ENCODE peak calls at places on chromosome 17, in ten cellular contexts. A is lower leg skin; K is A549; O is AG04450; H is CD4-positive, alpha-beta T cell; U is fibroblast of the aortic adventitia; R is omental fat pad; M is GM13977; F is HCT116; I is neural crest cell. Z is an unnamed sample.

GRCh38 chr17:55430531-55431228 is 9.0 kb upstream of the MMD start:
- DNase-seq in H (no peak), U (no peak), M (no peak), K (peak; percentile 50), F (no peak), A (no peak), I (no peak), R (no peak), O (no peak), Z (no peak)

GRCh38 chr17:17874478-17874877 is 37.7 kb upstream of the SREBF1 start:
- DNase-seq in M (no peak), O (peak; percentile 44), F (no peak), H (no peak), R (no peak), A (no peak), K (peak; percentile 22), I (no peak), U (peak; percentile 51), Z (no peak)

GRCh38 chr17:31585280-31585630 is 193.8 kb downstream of the RAB11FIP4 start:
- DNase-seq in U (no peak), F (no peak), H (no peak), M (no peak), O (no peak), K (no peak), I (no peak), A (no peak), R (no peak), Z (no peak)

GRCh38 chr17:77070888-77071279 is 69.9 kb upstream of the SEC14L1 start:
- DNase-seq in H (no peak), K (no peak), F (no peak), R (no peak), I (no peak), O (no peak), A (no peak), M (no peak), U (no peak), Z (no peak)

GRCh38 chr17:9271989-9272388 is 250.7 kb downstream of the NTN1 start:
- DNase-seq in M (no peak), A (no peak), U (no peak), H (no peak), R (no peak), I (peak; percentile 24), K (no peak), O (no peak), F (no peak), Z (no peak)

GRCh38 chr17:66776999-66777688 is 57.8 kb upstream of the CACNG5 start:
- DNase-seq in M (no peak), I (no peak), O (no peak), R (no peak), U (no peak), H (no peak), A (no peak), K (no peak), F (no peak), Z (no peak)

GRCh38 chr17:17499402-17500145 is 3.4 kb upstream of the RASD1 start:
- DNase-seq in F (no peak), H (no peak), R (no peak), U (no peak), K (no peak), I (no peak), A (no peak), O (no peak), M (no peak), Z (no peak)

GRCh38 chr17:1491406-1492248 is 859 bp downstream of the MYO1C start:
- DNase-seq in H (no peak), O (no peak), R (no peak), A (no peak), U (peak; percentile 32), I (peak; percentile 26), F (no peak), K (no peak), M (peak; percentile 96), Z (peak; percentile 93)

GRCh38 chr17:38798614-38799500 is 499 bp downstream of the PIP4K2B start:
- DNase-seq in K (peak; percentile 40), U (peak; percentile 42), M (no peak), O (no peak), F (no peak), H (peak; percentile 58), I (peak; percentile 21), R (no peak), A (peak; percentile 31), Z (peak; percentile 72)

GRCh38 chr17:49110504-49110903 is 22.1 kb upstream of the B4GALNT2 start:
- DNase-seq in R (no peak), F (no peak), A (no peak), U (no peak), K (peak; percentile 31), M (no peak), H (no peak), I (no peak), O (no peak), Z (no peak)

GRCh38 chr17:48526986-48527741 is 3.6 kb downstream of the HOXB1 start:
- DNase-seq in O (no peak), I (no peak), H (no peak), M (peak; percentile 19), R (no peak), K (no peak), F (no peak), A (no peak), U (no peak), Z (no peak)

GRCh38 chr17:68711858-68712257 is 110.7 kb upstream of the FAM20A start:
- DNase-seq in I (no peak), R (no peak), K (no peak), U (peak; percentile 90), M (no peak), A (no peak), H (no peak), F (no peak), O (no peak), Z (no peak)

DNA sequence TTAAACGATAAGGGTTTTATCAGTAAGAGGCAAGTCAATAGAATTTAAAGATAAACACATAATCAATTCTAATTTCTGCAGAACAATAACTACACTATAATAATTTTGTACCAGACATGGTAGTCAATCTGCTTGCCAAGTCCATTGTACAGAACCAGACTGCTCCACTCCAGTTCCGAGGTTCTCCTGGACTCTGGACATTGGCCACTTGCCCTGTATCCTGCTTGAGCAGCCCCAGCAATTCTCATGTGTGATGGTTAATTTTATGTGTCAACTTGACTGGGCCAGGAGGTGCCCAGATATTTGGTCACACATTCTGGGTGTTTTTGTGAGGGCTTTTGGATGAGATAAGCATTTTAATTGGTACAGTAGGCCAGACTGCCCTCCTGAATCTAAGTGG is 384.6 kb downstream of the SLC39A11 start:
- DNase-seq in K (no peak), F (no peak), H (no peak), M (no peak), A (no peak), U (no peak), R (no peak), I (no peak), O (no peak), Z (no peak)
- TF ChIP-seq CTCF in K (no peak), F (no peak), H (no peak), M (no peak), A (no peak), U (no peak), R (no peak), I (no peak), O (no peak), Z (no peak)

GRCh38 chr17:37299257-37299985 is 76.4 kb upstream of the C17orf78 start:
- DNase-seq in K (no peak), M (no peak), O (no peak), A (no peak), U (peak; percentile 35), F (no peak), H (no peak), R (no peak), I (no peak), Z (no peak)
- TF ChIP-seq CTCF in K (no peak), M (no peak), O (no peak), A (no peak), U (no peak), F (no peak), H (no peak), R (no peak), I (no peak), Z (no peak)

GRCh38 chr17:63430223-63430622 is 15.9 kb downstream of the CYB561 start:
- DNase-seq in O (no peak), A (no peak), U (no peak), H (no peak), I (no peak), R (no peak), F (no peak), M (no peak), K (no peak), Z (peak; percentile 9)

GRCh38 chr17:63426917-63427308 is 19.2 kb downstream of the CYB561 start:
- DNase-seq in A (no peak), K (no peak), M (no peak), H (no peak), R (no peak), I (no peak), F (no peak), U (no peak), O (no peak), Z (peak; percentile 7)

GRCh38 chr17:63431939-63432804 is 13.9 kb downstream of the CYB561 start:
- DNase-seq in U (peak; percentile 86), M (no peak), K (peak; percentile 67), R (no peak), H (no peak), A (no peak), O (no peak), I (no peak), F (no peak), Z (no peak)

GRCh38 chr17:63431618-63431938 is 14.5 kb downstream of the CYB561 start:
- DNase-seq in A (no peak), R (no peak), M (no peak), O (no peak), U (no peak), H (no peak), F (no peak), I (no peak), K (no peak), Z (no peak)

GRCh38 chr17:63429766-63430165 is 16.3 kb downstream of the CYB561 start:
- DNase-seq in I (no peak), R (no peak), O (no peak), H (no peak), K (no peak), A (no peak), M (no peak), U (no peak), F (no peak), Z (no peak)
- TF ChIP-seq CTCF in I (no peak), R (no peak), O (no peak), H (no peak), K (no peak), A (no peak), M (no peak), U (no peak), F (no peak), Z (no peak)

DNA sequence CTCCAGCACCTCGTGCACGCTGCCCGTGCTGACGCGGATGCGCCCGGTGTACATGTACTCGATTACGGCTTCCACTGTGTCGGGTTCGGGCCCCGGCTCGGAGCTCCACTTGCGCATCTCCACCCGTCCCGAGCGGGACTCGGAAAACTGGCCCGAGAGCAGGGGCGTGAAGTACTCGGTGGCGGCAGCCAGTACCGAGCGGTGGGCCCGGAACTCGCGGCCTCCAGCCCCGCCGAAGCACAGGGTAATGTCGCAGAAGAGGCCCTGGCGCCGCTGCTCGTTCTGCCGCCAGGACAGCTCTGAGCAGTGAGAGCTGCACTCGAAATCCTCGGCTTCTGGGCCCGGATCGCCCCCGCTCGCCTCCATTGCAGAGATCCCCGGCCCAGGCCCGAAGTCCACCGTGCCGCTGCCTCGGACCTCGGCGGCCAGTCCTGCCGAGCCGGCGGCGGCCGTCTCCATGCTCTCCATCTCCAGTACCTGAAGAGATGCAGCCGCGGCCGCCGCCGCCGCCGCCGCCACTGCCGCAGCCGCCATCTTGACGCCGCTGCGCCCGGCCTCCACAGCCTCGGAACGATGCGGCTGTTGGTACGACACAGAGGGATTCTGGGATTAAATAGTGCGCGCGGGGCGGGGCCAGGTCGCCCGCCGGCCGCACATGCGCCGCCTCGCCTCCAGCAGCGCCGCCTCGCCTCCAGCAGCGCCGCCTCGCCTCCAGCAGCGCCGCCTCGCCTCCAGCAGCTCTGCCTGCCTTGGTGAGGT is at the start of gene KLHL11:
- DNase-seq in A (peak; percentile 82), U (peak; percentile 83), K (peak; percentile 93), I (peak; percentile 82), R (peak; percentile 65), F (peak; percentile 60), H (peak; percentile 87), M (peak; percentile 96), O (peak; percentile 45), Z (peak; percentile 95)
- TF ChIP-seq CTCF in A (no peak), U (peak; percentile 7), K (no peak), I (no peak), R (no peak), F (no peak), H (no peak), M (no peak), O (no peak), Z (no peak)

Z was measured in GM13976.